ENCODE peak calls at places on chromosomes 6 and 20, in four cellular contexts. One of them, this sample, is unnamed.

GRCh38 chr6:127195833-127196232 is 70.8 kb upstream of the RNF146 start:
- DNase-seq in transverse colon: no peak
- DNase-seq in A549: no peak
- DNase-seq in RWPE1: no peak
- DNase-seq in this sample: no peak

GRCh38 chr6:44128020-44128917 is 915 bp downstream of the TMEM63B start:
- DNase-seq in transverse colon: peak
- DNase-seq in A549: no peak
- DNase-seq in RWPE1: peak
- DNase-seq in this sample: no peak

GRCh38 chr6:14704383-14705271 is 541.2 kb upstream of the JARID2 start:
- DNase-seq in transverse colon: no peak
- DNase-seq in A549: no peak
- DNase-seq in RWPE1: no peak
- DNase-seq in this sample: no peak

GRCh38 chr20:26218301-26218700 is 521.6 kb upstream of the ZNF337 start:
- DNase-seq in transverse colon: no peak
- DNase-seq in A549: no peak
- DNase-seq in RWPE1: no peak
- DNase-seq in this sample: no peak

GRCh38 chr6:42454428-42454791 is 2.7 kb upstream of the TRERF1 start:
- DNase-seq in transverse colon: peak
- DNase-seq in A549: no peak
- DNase-seq in RWPE1: no peak
- DNase-seq in this sample: no peak

GRCh38 chr20:25251019-25251418 is 3.1 kb downstream of the PYGB start:
- DNase-seq in transverse colon: peak
- DNase-seq in A549: no peak
- DNase-seq in RWPE1: no peak
- DNase-seq in this sample: no peak

GRCh38 chr6:113625850-113626249 is 231.3 kb upstream of the MARCKS start:
- DNase-seq in transverse colon: no peak
- DNase-seq in A549: no peak
- DNase-seq in RWPE1: no peak
- DNase-seq in this sample: no peak

GRCh38 chr6:136792945-136793289 is 640 bp upstream of the MAP3K5 start:
- DNase-seq in transverse colon: peak
- DNase-seq in A549: peak
- DNase-seq in RWPE1: peak
- DNase-seq in this sample: peak

GRCh38 chr6:42269553-42269952 is 51.9 kb upstream of the MRPS10 start:
- DNase-seq in transverse colon: peak
- DNase-seq in A549: no peak
- DNase-seq in RWPE1: no peak
- DNase-seq in this sample: no peak

GRCh38 chr6:125252891-125253290 is 48.9 kb downstream of the HDDC2 start:
- DNase-seq in transverse colon: no peak
- DNase-seq in A549: no peak
- DNase-seq in RWPE1: peak
- DNase-seq in this sample: no peak

GRCh38 chr6:144439016-144439415 is 153.9 kb downstream of the UTRN start:
- DNase-seq in transverse colon: no peak
- DNase-seq in A549: no peak
- DNase-seq in RWPE1: no peak
- DNase-seq in this sample: no peak

GRCh38 chr6:86407128-86407527 is 530.2 kb upstream of the HTR1E start:
- DNase-seq in transverse colon: no peak
- DNase-seq in A549: no peak
- DNase-seq in RWPE1: no peak
- DNase-seq in this sample: no peak

GRCh38 chr20:32562495-32562911 is 22.6 kb downstream of the NOL4L start:
- DNase-seq in transverse colon: no peak
- DNase-seq in A549: no peak
- DNase-seq in RWPE1: no peak
- DNase-seq in this sample: no peak

GRCh38 chr6:164078551-164079274 is 664.2 kb downstream of the QKI start:
- DNase-seq in transverse colon: no peak
- DNase-seq in A549: no peak
- DNase-seq in RWPE1: no peak
- DNase-seq in this sample: no peak

GRCh38 chr20:5895626-5896025 is 54.7 kb downstream of the TRMT6 start:
- DNase-seq in transverse colon: no peak
- DNase-seq in A549: no peak
- DNase-seq in RWPE1: no peak
- DNase-seq in this sample: no peak

GRCh38 chr6:14871196-14871595 is 374.7 kb upstream of the JARID2 start:
- DNase-seq in transverse colon: no peak
- DNase-seq in A549: no peak
- DNase-seq in RWPE1: peak
- DNase-seq in this sample: peak

GRCh38 chr20:43372051-43372450 is 85.6 kb upstream of the SRSF6 start:
- DNase-seq in transverse colon: no peak
- DNase-seq in A549: no peak
- DNase-seq in RWPE1: no peak
- DNase-seq in this sample: no peak

GRCh38 chr6:7546832-7547714 is 5.6 kb downstream of the DSP start:
- DNase-seq in transverse colon: peak
- DNase-seq in A549: no peak
- DNase-seq in RWPE1: no peak
- DNase-seq in this sample: no peak

GRCh38 chr20:50982372-50982771 is 23.8 kb downstream of the MOCS3 start:
- DNase-seq in transverse colon: peak
- DNase-seq in A549: peak
- DNase-seq in RWPE1: peak
- DNase-seq in this sample: no peak

GRCh38 chr20:4406627-4407026 is 315.1 kb upstream of the PRND start:
- DNase-seq in transverse colon: no peak
- DNase-seq in A549: no peak
- DNase-seq in RWPE1: peak
- DNase-seq in this sample: no peak

GRCh38 chr6:39075010-39075738 is 26.6 kb downstream of the GLP1R start:
- DNase-seq in transverse colon: no peak
- DNase-seq in A549: no peak
- DNase-seq in RWPE1: no peak
- DNase-seq in this sample: no peak

GRCh38 chr6:30154709-30155521 is 6.1 kb downstream of the TRIM10 start:
- DNase-seq in transverse colon: peak
- DNase-seq in A549: peak
- DNase-seq in RWPE1: peak
- DNase-seq in this sample: no peak

GRCh38 chr20:610130-611046 is at the start of gene TCF15:
- DNase-seq in transverse colon: no peak
- DNase-seq in A549: no peak
- DNase-seq in RWPE1: peak
- DNase-seq in this sample: no peak

GRCh38 chr6:89999154-89999553 is 104.9 kb downstream of the GJA10 start:
- DNase-seq in transverse colon: peak
- DNase-seq in A549: no peak
- DNase-seq in RWPE1: peak
- DNase-seq in this sample: no peak

GRCh38 chr20:43409041-43409913 is 48.4 kb upstream of the SRSF6 start:
- DNase-seq in transverse colon: no peak
- DNase-seq in A549: peak
- DNase-seq in RWPE1: peak
- DNase-seq in this sample: no peak

GRCh38 chr6:24858154-24858801 is 59.6 kb upstream of the ARMH2 start:
- DNase-seq in transverse colon: peak
- DNase-seq in A549: no peak
- DNase-seq in RWPE1: peak
- DNase-seq in this sample: no peak

GRCh38 chr6:129469070-129469662 is 240.8 kb downstream of the ARHGAP18 start:
- DNase-seq in transverse colon: no peak
- DNase-seq in A549: no peak
- DNase-seq in RWPE1: no peak
- DNase-seq in this sample: no peak

GRCh38 chr6:40378071-40378724 is 209.0 kb downstream of the LRFN2 start:
- DNase-seq in transverse colon: no peak
- DNase-seq in A549: no peak
- DNase-seq in RWPE1: no peak
- DNase-seq in this sample: no peak

GRCh38 chr6:35500782-35501181 is 3.9 kb upstream of the TEAD3 start:
- DNase-seq in transverse colon: no peak
- DNase-seq in A549: peak
- DNase-seq in RWPE1: peak
- DNase-seq in this sample: peak

DNA sequence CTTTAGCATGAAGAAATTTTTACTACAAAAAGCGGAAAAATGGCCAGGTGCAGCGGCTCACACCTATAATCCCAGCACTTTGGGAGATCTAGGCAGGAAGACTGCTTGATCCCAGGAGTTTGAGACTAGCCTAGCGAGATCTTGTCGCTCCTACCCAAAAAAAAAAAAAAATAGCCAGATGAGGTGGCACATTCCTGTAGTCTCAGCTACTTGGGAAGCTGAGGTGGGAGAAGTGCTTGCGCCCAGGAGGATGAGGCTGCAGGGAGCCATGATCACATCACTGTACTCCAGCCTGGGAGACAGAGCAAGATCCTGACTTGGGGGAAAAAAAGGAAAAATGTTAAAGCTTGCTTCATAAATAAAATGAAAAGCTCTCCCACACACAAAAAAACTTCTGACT is 14.5 kb downstream of the NUDT3 start:
- DNase-seq in transverse colon: no peak
- DNase-seq in A549: no peak
- DNase-seq in RWPE1: no peak
- DNase-seq in this sample: no peak
- H3K27ac ChIP-seq in transverse colon: no peak
- H3K27ac ChIP-seq in A549: no peak
- H3K27ac ChIP-seq in RWPE1: no peak
- H3K27ac ChIP-seq in this sample: no peak

DNA sequence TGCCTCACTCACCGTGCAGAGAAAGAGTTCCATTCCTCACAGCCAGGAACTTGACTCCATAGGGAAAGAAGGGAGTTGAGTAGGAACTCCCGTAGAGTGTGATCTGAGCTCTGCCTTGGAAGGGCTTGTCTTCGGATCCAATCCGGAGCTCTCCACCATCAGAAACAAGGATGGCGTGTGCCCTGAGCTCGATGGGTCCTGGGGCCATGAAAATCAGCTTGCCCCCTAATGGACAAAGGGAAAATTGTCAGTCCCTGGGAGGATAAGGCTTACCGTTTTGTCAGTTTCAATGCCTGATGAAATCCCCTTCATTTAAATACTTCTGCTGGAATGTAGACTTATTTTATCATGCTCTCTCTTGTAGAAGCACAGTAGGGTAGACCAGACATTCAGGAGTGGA is 153.3 kb downstream of the PKHD1 start:
- DNase-seq in transverse colon: no peak
- DNase-seq in A549: peak
- DNase-seq in RWPE1: peak
- DNase-seq in this sample: no peak
- TF ChIP-seq CTCF in transverse colon: no peak
- TF ChIP-seq CTCF in A549: no peak
- TF ChIP-seq CTCF in RWPE1: no peak
- TF ChIP-seq CTCF in this sample: no peak

GRCh38 chr6:54238407-54238806 is 69.8 kb upstream of the TINAG start:
- DNase-seq in transverse colon: no peak
- DNase-seq in A549: no peak
- DNase-seq in RWPE1: no peak
- DNase-seq in this sample: no peak
- H3K27ac ChIP-seq in transverse colon: no peak
- H3K27ac ChIP-seq in A549: no peak
- H3K27ac ChIP-seq in RWPE1: no peak
- H3K27ac ChIP-seq in this sample: peak

GRCh38 chr6:21587925-21588811 is 5.4 kb upstream of the SOX4 start:
- DNase-seq in transverse colon: peak
- DNase-seq in A549: peak
- DNase-seq in RWPE1: peak
- DNase-seq in this sample: no peak

GRCh38 chr6:21588812-21589811 is 4.4 kb upstream of the SOX4 start:
- DNase-seq in transverse colon: peak
- DNase-seq in A549: peak
- DNase-seq in RWPE1: peak
- DNase-seq in this sample: peak

GRCh38 chr6:21586760-21587181 is 6.8 kb upstream of the SOX4 start:
- DNase-seq in transverse colon: no peak
- DNase-seq in A549: no peak
- DNase-seq in RWPE1: no peak
- DNase-seq in this sample: no peak

GRCh38 chr6:21586300-21586699 is 7.3 kb upstream of the SOX4 start:
- DNase-seq in transverse colon: no peak
- DNase-seq in A549: no peak
- DNase-seq in RWPE1: no peak
- DNase-seq in this sample: no peak

GRCh38 chr6:21587182-21587924 is 6.2 kb upstream of the SOX4 start:
- DNase-seq in transverse colon: peak
- DNase-seq in A549: peak
- DNase-seq in RWPE1: peak
- DNase-seq in this sample: peak
- TF ChIP-seq CTCF in transverse colon: peak
- TF ChIP-seq CTCF in A549: no peak
- TF ChIP-seq CTCF in RWPE1: no peak
- TF ChIP-seq CTCF in this sample: no peak

DNA sequence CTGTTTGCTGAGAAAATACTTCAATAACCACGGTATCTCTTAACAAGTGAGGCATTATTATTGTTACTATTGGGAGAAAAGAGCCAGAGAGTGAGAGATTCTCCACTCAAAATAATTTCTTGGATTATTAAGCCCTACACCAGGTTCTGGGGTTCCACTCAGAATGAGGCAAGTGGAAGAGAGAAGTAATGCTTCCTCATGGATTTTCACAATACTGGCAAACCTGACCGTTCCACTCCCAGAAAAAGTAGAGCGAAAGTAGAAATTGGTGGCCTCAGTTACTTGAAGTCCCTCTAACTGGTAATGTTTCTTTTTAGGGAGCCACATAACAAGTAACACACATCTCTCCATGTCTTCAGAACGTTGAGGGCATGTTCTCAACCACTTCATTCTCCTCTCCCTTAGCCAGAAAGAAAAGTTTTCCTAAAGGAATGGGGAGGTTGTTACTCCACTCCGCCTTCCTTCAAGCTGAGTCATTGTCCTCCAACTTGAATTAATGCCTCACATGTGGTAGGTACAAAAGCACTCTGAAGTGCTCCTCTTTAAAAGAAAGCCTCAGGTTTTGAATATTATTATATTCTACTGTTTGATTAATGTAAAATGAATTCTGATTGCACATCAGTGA is 1.9 kb downstream of the BAG2 start:
- DNase-seq in transverse colon: no peak
- DNase-seq in A549: peak
- DNase-seq in RWPE1: peak
- DNase-seq in this sample: no peak
- H3K27ac ChIP-seq in transverse colon: peak
- H3K27ac ChIP-seq in A549: peak
- H3K27ac ChIP-seq in RWPE1: no peak
- H3K27ac ChIP-seq in this sample: peak

DNA sequence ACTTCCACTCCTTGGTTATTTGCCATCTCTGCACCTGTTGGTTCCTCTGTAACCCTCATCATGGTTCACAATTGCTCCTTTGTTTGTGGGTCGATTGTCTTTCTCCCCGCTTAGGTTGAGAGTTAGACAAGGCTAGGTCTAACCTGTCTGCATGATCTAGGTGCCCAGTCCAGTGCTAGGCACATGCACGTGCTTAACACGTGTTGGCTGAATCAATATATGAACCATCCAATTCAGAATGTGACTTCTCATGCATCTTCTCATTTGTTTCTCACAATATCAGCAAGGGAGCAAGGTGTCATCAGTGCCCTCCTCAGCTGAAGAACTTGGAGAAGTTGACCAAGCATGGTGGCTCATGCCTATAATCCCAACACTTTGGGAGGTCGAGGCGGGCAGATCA is 36.9 kb upstream of the CTNNBL1 start:
- DNase-seq in transverse colon: no peak
- DNase-seq in A549: no peak
- DNase-seq in RWPE1: no peak
- DNase-seq in this sample: no peak
- TF ChIP-seq CTCF in transverse colon: no peak
- TF ChIP-seq CTCF in A549: no peak
- TF ChIP-seq CTCF in RWPE1: no peak
- TF ChIP-seq CTCF in this sample: no peak

This sample was measured in gastrocnemius medialis.